ENCODE peak calls at places on chromosomes 16 and 17, in seven cellular contexts. E is NCI-H2081; H is NCI-H510A treated with DMSO at 0.1 percent for 48 hours; W is progenitor cell of endocrine pancreas; P is stimulated activated CD8-positive, alpha-beta memory T cell treated with anti-CD3 and anti-CD28 coated beads, Interleukin-15, amount 100 ng/mL, for 1 hour; A is NCI-H446; Z is T-helper 2 cell. X is an unnamed sample.
A peak's percentile ranks its signal among the peaks of the same experiment; 100 is the strongest.

GRCh38 chr16:27839419-27839818 is 224.1 kb downstream of the GSG1L start:
- DNase-seq in E (no peak), H (no peak), W (no peak), P (no peak), A (no peak), Z (no peak), X (no peak)

GRCh38 chr16:88785106-88785924 is at the start of gene PIEZO1:
- DNase-seq in E (peak; percentile 4), H (no peak), W (no peak), P (peak; percentile 80), A (no peak), Z (peak; percentile 82), X (no peak)

GRCh38 chr17:10033982-10034381 is 128.9 kb upstream of the RCVRN start:
- DNase-seq in E (no peak), H (no peak), W (no peak), P (no peak), A (no peak), Z (no peak), X (no peak)

GRCh38 chr17:63150994-63151464 is 185.0 kb downstream of the TANC2 start:
- DNase-seq in E (no peak), H (no peak), W (no peak), P (no peak), A (no peak), Z (no peak), X (peak; percentile 94)

GRCh38 chr17:47872019-47872650 is 21.2 kb upstream of the SP6 start:
- DNase-seq in E (no peak), H (no peak), W (no peak), P (no peak), A (no peak), Z (no peak), X (no peak)

GRCh38 chr16:88524973-88525662 is 45.1 kb upstream of the ZC3H18 start:
- DNase-seq in E (no peak), H (no peak), W (no peak), P (no peak), A (no peak), Z (no peak), X (no peak)

GRCh38 chr16:17238285-17239028 is 232.3 kb downstream of the XYLT1 start:
- DNase-seq in E (no peak), H (no peak), W (no peak), P (no peak), A (no peak), Z (no peak), X (no peak)

GRCh38 chr17:15247891-15248529 is 17.1 kb downstream of the PMP22 start:
- DNase-seq in E (no peak), H (no peak), W (no peak), P (no peak), A (no peak), Z (no peak), X (no peak)

GRCh38 chr16:28326881-28327610 is 34.7 kb downstream of the SBK1 start:
- DNase-seq in E (peak; percentile 10), H (peak; percentile 84), W (peak; percentile 49), P (peak; percentile 39), A (no peak), Z (peak; percentile 44), X (no peak)

GRCh38 chr16:7268182-7268581 is 64.5 kb upstream of the RBFOX1 start:
- DNase-seq in E (peak; percentile 56), H (no peak), W (peak; percentile 51), P (no peak), A (peak; percentile 1), Z (no peak), X (no peak)

GRCh38 chr17:11404431-11404830 is 163.4 kb downstream of the SHISA6 start:
- DNase-seq in E (no peak), H (no peak), W (no peak), P (no peak), A (no peak), Z (no peak), X (no peak)

GRCh38 chr16:87955302-87956168 is 4.3 kb downstream of the BANP start:
- DNase-seq in E (no peak), H (no peak), W (no peak), P (no peak), A (no peak), Z (no peak), X (no peak)

GRCh38 chr17:82215095-82215971 is 2.7 kb upstream of the CCDC57 start:
- DNase-seq in E (no peak), H (no peak), W (no peak), P (no peak), A (no peak), Z (no peak), X (no peak)

GRCh38 chr17:59786536-59787319 is 79.3 kb downstream of the VMP1 start:
- DNase-seq in E (peak; percentile 25), H (peak; percentile 96), W (no peak), P (peak; percentile 51), A (no peak), Z (peak; percentile 53), X (no peak)

X was measured in NCI-H524 treated with DMSO at 0.1 percent for 48 hours.